ENCODE peak calls at places on chromosomes 11 and 22, in nine cellular contexts. One of them, this sample, is unnamed.
A peak's percentile ranks its signal among the peaks of the same experiment; 100 is the strongest.

GRCh38 chr11:67506426-67507032 is 1.4 kb upstream of the PITPNM1 start:
- DNase-seq in body of pancreas: peak; percentile 43
- DNase-seq in heart left ventricle: no peak
- DNase-seq in upper lobe of left lung: no peak
- DNase-seq in prostate gland: no peak
- DNase-seq in HCT116: no peak
- DNase-seq in uterus: no peak
- DNase-seq in IMR-90: no peak
- DNase-seq in transverse colon: peak; percentile 36
- DNase-seq in this sample: no peak

GRCh38 chr11:111668980-111669379 is 66.7 kb downstream of the SIK2 start:
- DNase-seq in body of pancreas: no peak
- DNase-seq in heart left ventricle: no peak
- DNase-seq in upper lobe of left lung: no peak
- DNase-seq in prostate gland: no peak
- DNase-seq in HCT116: no peak
- DNase-seq in uterus: no peak
- DNase-seq in IMR-90: no peak
- DNase-seq in transverse colon: no peak
- DNase-seq in this sample: no peak

GRCh38 chr11:78080818-78081495 is 1.3 kb upstream of the NDUFC2 start:
- DNase-seq in body of pancreas: no peak
- DNase-seq in heart left ventricle: no peak
- DNase-seq in upper lobe of left lung: no peak
- DNase-seq in prostate gland: no peak
- DNase-seq in HCT116: no peak
- DNase-seq in uterus: no peak
- DNase-seq in IMR-90: peak; percentile 73
- DNase-seq in transverse colon: no peak
- DNase-seq in this sample: no peak

GRCh38 chr22:28051787-28052356 is 132.8 kb upstream of the PITPNB start:
- DNase-seq in body of pancreas: peak; percentile 75
- DNase-seq in heart left ventricle: peak; percentile 68
- DNase-seq in upper lobe of left lung: peak; percentile 60
- DNase-seq in prostate gland: peak; percentile 44
- DNase-seq in HCT116: peak; percentile 29
- DNase-seq in uterus: peak; percentile 77
- DNase-seq in IMR-90: peak; percentile 61
- DNase-seq in transverse colon: peak; percentile 67
- DNase-seq in this sample: peak; percentile 72

GRCh38 chr22:26756675-26757293 is 99.4 kb downstream of the MIAT start:
- DNase-seq in body of pancreas: peak; percentile 46
- DNase-seq in heart left ventricle: peak; percentile 67
- DNase-seq in upper lobe of left lung: peak; percentile 38
- DNase-seq in prostate gland: no peak
- DNase-seq in HCT116: peak; percentile 8
- DNase-seq in uterus: peak; percentile 36
- DNase-seq in IMR-90: peak; percentile 36
- DNase-seq in transverse colon: peak; percentile 59
- DNase-seq in this sample: peak; percentile 29

GRCh38 chr11:34656062-34656720 is 35.3 kb downstream of the EHF start:
- DNase-seq in body of pancreas: no peak
- DNase-seq in heart left ventricle: no peak
- DNase-seq in upper lobe of left lung: no peak
- DNase-seq in prostate gland: no peak
- DNase-seq in HCT116: no peak
- DNase-seq in uterus: no peak
- DNase-seq in IMR-90: peak; percentile 28
- DNase-seq in transverse colon: no peak
- DNase-seq in this sample: no peak

GRCh38 chr11:20611445-20611844 is 12.0 kb downstream of the SLC6A5 start:
- DNase-seq in body of pancreas: no peak
- DNase-seq in heart left ventricle: no peak
- DNase-seq in upper lobe of left lung: no peak
- DNase-seq in prostate gland: no peak
- DNase-seq in HCT116: no peak
- DNase-seq in uterus: no peak
- DNase-seq in IMR-90: no peak
- DNase-seq in transverse colon: no peak
- DNase-seq in this sample: no peak

GRCh38 chr11:12026331-12027211 is 18.1 kb upstream of the DKK3 start:
- DNase-seq in body of pancreas: no peak
- DNase-seq in heart left ventricle: no peak
- DNase-seq in upper lobe of left lung: no peak
- DNase-seq in prostate gland: no peak
- DNase-seq in HCT116: no peak
- DNase-seq in uterus: no peak
- DNase-seq in IMR-90: no peak
- DNase-seq in transverse colon: no peak
- DNase-seq in this sample: peak; percentile 38

GRCh38 chr11:87306260-87306861 is 268.6 kb downstream of the TMEM135 start:
- DNase-seq in body of pancreas: no peak
- DNase-seq in heart left ventricle: no peak
- DNase-seq in upper lobe of left lung: no peak
- DNase-seq in prostate gland: no peak
- DNase-seq in HCT116: no peak
- DNase-seq in uterus: no peak
- DNase-seq in IMR-90: no peak
- DNase-seq in transverse colon: no peak
- DNase-seq in this sample: peak; percentile 72

GRCh38 chr22:37633693-37634504 is 5.6 kb upstream of the SH3BP1 start:
- DNase-seq in body of pancreas: peak; percentile 73
- DNase-seq in heart left ventricle: peak; percentile 92
- DNase-seq in upper lobe of left lung: peak; percentile 86
- DNase-seq in prostate gland: peak; percentile 40
- DNase-seq in HCT116: no peak
- DNase-seq in uterus: peak; percentile 90
- DNase-seq in IMR-90: peak; percentile 92
- DNase-seq in transverse colon: peak; percentile 84
- DNase-seq in this sample: peak; percentile 76

GRCh38 chr11:7612661-7613393 is 60.5 kb downstream of the CYB5R2 start:
- DNase-seq in body of pancreas: peak; percentile 28
- DNase-seq in heart left ventricle: no peak
- DNase-seq in upper lobe of left lung: no peak
- DNase-seq in prostate gland: no peak
- DNase-seq in HCT116: no peak
- DNase-seq in uterus: no peak
- DNase-seq in IMR-90: peak; percentile 2
- DNase-seq in transverse colon: no peak
- DNase-seq in this sample: no peak

GRCh38 chr11:58504232-58504631 is 3.7 kb downstream of the OR5B21 start:
- DNase-seq in body of pancreas: no peak
- DNase-seq in heart left ventricle: no peak
- DNase-seq in upper lobe of left lung: no peak
- DNase-seq in prostate gland: no peak
- DNase-seq in HCT116: no peak
- DNase-seq in uterus: no peak
- DNase-seq in IMR-90: no peak
- DNase-seq in transverse colon: no peak
- DNase-seq in this sample: no peak

DNA sequence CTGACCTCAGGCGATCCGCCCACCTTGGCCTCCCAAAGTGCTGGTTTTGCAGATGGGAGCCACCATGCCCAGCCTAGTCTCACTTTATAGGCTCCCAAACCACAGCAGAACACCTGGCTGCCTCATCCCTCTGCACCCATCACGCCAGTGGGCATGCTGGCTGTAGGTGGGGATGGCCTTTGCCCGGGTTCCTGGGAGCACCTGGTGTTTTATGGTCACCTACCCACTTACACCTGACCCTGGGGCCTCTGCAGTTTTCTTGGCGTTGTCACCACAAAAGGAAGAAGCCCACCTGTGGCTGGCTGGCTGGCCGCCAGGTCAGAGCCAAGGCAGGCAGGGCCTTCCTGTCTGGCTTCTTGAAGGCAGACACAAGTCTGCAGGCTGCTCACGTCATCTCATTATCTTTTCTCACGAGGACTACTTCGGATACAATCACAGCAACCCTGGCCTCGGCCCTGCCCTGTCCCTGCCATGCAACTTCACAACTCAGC is 8.2 kb downstream of the RRP7A start:
- DNase-seq in body of pancreas: no peak
- DNase-seq in heart left ventricle: no peak
- DNase-seq in upper lobe of left lung: no peak
- DNase-seq in prostate gland: no peak
- DNase-seq in HCT116: no peak
- DNase-seq in uterus: no peak
- DNase-seq in IMR-90: no peak
- DNase-seq in transverse colon: peak; percentile 45
- DNase-seq in this sample: no peak
- TF ChIP-seq POLR2A in body of pancreas: no peak
- TF ChIP-seq POLR2A in heart left ventricle: no peak
- TF ChIP-seq POLR2A in upper lobe of left lung: no peak
- TF ChIP-seq POLR2A in prostate gland: no peak
- TF ChIP-seq POLR2A in HCT116: no peak
- TF ChIP-seq POLR2A in uterus: no peak
- TF ChIP-seq POLR2A in IMR-90: no peak
- TF ChIP-seq POLR2A in transverse colon: no peak
- TF ChIP-seq POLR2A in this sample: no peak

GRCh38 chr11:1572200-1573076 is at the start of gene DUSP8:
- DNase-seq in body of pancreas: peak; percentile 97
- DNase-seq in heart left ventricle: peak; percentile 95
- DNase-seq in upper lobe of left lung: peak; percentile 85
- DNase-seq in prostate gland: peak; percentile 82
- DNase-seq in HCT116: peak; percentile 53
- DNase-seq in uterus: peak; percentile 91
- DNase-seq in IMR-90: peak; percentile 84
- DNase-seq in transverse colon: peak; percentile 95
- DNase-seq in this sample: peak; percentile 82
- H3K27me3 ChIP-seq in body of pancreas: no peaks in the 10 kb centered on the region
- H3K27me3 ChIP-seq in heart left ventricle: no peaks in the 10 kb centered on the region
- H3K27me3 ChIP-seq in upper lobe of left lung: no peaks in the 10 kb centered on the region
- H3K27me3 ChIP-seq in prostate gland: no peaks in the 10 kb centered on the region
- H3K27me3 ChIP-seq in HCT116: no peaks in the 10 kb centered on the region
- H3K27me3 ChIP-seq in uterus: no peaks in the 10 kb centered on the region
- H3K27me3 ChIP-seq in IMR-90: peaks cover 24% of the 10 kb centered on the region
- H3K27me3 ChIP-seq in transverse colon: peaks cover 2% of the 10 kb centered on the region
- H3K27me3 ChIP-seq in this sample: no peaks in the 10 kb centered on the region

GRCh38 chr22:42584364-42584940 is 30.2 kb downstream of the POLDIP3 start:
- DNase-seq in body of pancreas: no peak
- DNase-seq in heart left ventricle: no peak
- DNase-seq in upper lobe of left lung: no peak
- DNase-seq in prostate gland: no peak
- DNase-seq in HCT116: no peak
- DNase-seq in uterus: no peak
- DNase-seq in IMR-90: no peak
- DNase-seq in transverse colon: no peak
- DNase-seq in this sample: peak; percentile 50

GRCh38 chr22:42582987-42583386 is 29.2 kb downstream of the SERHL2 start:
- DNase-seq in body of pancreas: no peak
- DNase-seq in heart left ventricle: no peak
- DNase-seq in upper lobe of left lung: no peak
- DNase-seq in prostate gland: no peak
- DNase-seq in HCT116: no peak
- DNase-seq in uterus: no peak
- DNase-seq in IMR-90: no peak
- DNase-seq in transverse colon: no peak
- DNase-seq in this sample: no peak

GRCh38 chr22:42585096-42585495 is 29.6 kb downstream of the POLDIP3 start:
- DNase-seq in body of pancreas: no peak
- DNase-seq in heart left ventricle: no peak
- DNase-seq in upper lobe of left lung: no peak
- DNase-seq in prostate gland: no peak
- DNase-seq in HCT116: no peak
- DNase-seq in uterus: no peak
- DNase-seq in IMR-90: no peak
- DNase-seq in transverse colon: no peak
- DNase-seq in this sample: no peak

GRCh38 chr22:42577623-42578240 is 24.0 kb downstream of the SERHL2 start:
- DNase-seq in body of pancreas: no peak
- DNase-seq in heart left ventricle: no peak
- DNase-seq in upper lobe of left lung: no peak
- DNase-seq in prostate gland: no peak
- DNase-seq in HCT116: no peak
- DNase-seq in uterus: no peak
- DNase-seq in IMR-90: no peak
- DNase-seq in transverse colon: no peak
- DNase-seq in this sample: no peak

DNA sequence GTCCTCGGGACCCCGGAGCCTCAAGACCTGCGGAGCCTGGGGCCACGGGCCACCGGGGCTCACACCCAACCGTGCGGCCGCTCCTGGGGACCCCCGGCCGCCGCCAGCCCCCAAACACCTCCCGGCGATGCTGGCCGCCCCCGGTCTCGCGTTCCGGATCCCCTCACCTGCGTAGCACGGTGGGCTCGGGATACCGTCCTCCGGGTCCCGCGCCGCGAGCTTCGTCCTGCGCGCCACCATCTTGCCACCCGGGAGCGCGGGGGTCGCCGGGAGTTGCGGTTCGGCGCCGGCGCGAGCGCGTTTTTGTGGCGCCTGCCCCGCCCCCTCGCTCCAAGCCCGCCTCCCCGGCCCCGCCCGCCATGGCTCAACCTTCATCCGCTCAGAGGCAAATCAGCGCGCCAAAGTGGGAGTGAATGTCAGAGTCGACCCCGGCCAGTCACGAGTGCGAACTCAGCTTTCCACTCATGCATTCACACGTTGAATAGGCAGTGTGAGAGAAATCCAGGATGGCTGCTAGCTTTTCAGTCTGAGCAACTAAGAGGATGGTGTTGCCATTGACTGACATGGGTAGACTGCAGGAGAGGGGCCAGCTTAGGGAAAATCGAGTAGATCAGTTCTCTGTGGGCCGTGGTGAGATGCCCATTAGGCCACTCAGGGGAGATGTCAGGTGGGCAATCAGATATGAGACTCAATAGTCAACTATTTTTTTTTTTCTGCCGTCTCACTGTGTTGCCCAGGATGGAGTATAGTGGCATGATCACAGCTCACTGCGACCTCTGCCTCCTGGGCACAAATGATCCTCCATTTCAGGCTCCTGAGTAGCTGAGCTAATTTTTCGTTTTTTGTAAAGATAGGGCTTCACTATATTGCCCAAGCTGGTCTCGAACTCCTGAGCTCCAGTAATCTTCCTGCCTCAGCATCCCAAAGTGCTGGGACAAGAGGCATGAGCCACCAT is 28.3 kb downstream of the SERHL2 start:
- DNase-seq in body of pancreas: peak; percentile 75
- DNase-seq in heart left ventricle: peak; percentile 71
- DNase-seq in upper lobe of left lung: peak; percentile 77
- DNase-seq in prostate gland: peak; percentile 74
- DNase-seq in HCT116: peak; percentile 21
- DNase-seq in uterus: peak; percentile 75
- DNase-seq in IMR-90: peak; percentile 59
- DNase-seq in transverse colon: peak; percentile 81
- DNase-seq in this sample: peak; percentile 80
- TF ChIP-seq POLR2A in body of pancreas: peak; percentile 31
- TF ChIP-seq POLR2A in heart left ventricle: no peak
- TF ChIP-seq POLR2A in upper lobe of left lung: no peak
- TF ChIP-seq POLR2A in prostate gland: peak; percentile 25
- TF ChIP-seq POLR2A in HCT116: peak; percentile 65
- TF ChIP-seq POLR2A in uterus: peak; percentile 56
- TF ChIP-seq POLR2A in IMR-90: peak; percentile 62
- TF ChIP-seq POLR2A in transverse colon: peak; percentile 41
- TF ChIP-seq POLR2A in this sample: peak; percentile 47

DNA sequence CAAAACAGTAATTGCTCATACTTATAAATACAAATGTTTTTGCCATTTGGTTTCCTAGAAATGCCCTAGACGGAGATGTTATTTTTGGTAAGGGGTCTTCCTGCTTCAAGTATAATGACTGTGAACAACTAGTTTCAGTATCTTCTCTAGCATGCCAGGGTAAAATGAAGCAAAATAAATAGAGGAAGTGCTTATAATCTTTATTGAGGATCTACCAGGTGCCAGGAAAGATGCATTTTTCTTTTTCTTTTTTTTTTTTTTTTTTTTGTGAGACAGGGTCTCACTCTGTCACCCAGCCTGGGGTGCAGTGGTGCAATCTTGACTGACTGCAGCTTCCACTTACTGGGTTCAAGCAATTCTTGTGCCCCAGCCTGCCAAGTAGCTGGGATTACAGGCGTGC is 146.7 kb upstream of the GRK3 start:
- DNase-seq in body of pancreas: no peak
- DNase-seq in heart left ventricle: no peak
- DNase-seq in upper lobe of left lung: no peak
- DNase-seq in prostate gland: no peak
- DNase-seq in HCT116: no peak
- DNase-seq in uterus: no peak
- DNase-seq in IMR-90: no peak
- DNase-seq in transverse colon: no peak
- DNase-seq in this sample: no peak
- H3K27me3 ChIP-seq in body of pancreas: peaks cover 30% of the 10 kb centered on the region
- H3K27me3 ChIP-seq in heart left ventricle: peaks cover 33% of the 10 kb centered on the region
- H3K27me3 ChIP-seq in upper lobe of left lung: no peaks in the 10 kb centered on the region
- H3K27me3 ChIP-seq in prostate gland: peaks cover 2% of the 10 kb centered on the region
- H3K27me3 ChIP-seq in HCT116: peaks cover 4% of the 10 kb centered on the region
- H3K27me3 ChIP-seq in uterus: peaks cover 20% of the 10 kb centered on the region
- H3K27me3 ChIP-seq in IMR-90: peaks cover 72% of the 10 kb centered on the region
- H3K27me3 ChIP-seq in transverse colon: peaks cover 27% of the 10 kb centered on the region
- H3K27me3 ChIP-seq in this sample: no peaks in the 10 kb centered on the region

This sample was measured in thyroid gland.